ENCODE peak calls at places on chromosomes 13 and 19, in eight cellular contexts. X, O, H, J, K, I, Y and T are unnamed samples.

GRCh38 chr13:94602467-94602866 is 810 bp downstream of the GPR180 start:
- DNase-seq in X (no peak), O (no peak), H (no peak), J (no peak), K (no peak), I (no peak), Y (no peak), T (no peak)

GRCh38 chr19:7679017-7679720 is 1.5 kb upstream of the TRAPPC5 start:
- DNase-seq in X (no peak), O (no peak), H (peak; percentile 63), J (no peak), K (no peak), I (no peak), Y (peak; percentile 85), T (no peak)

GRCh38 chr13:113917523-113918371 is 53.9 kb upstream of the GAS6 start:
- DNase-seq in X (peak; percentile 23), O (no peak), H (peak; percentile 34), J (no peak), K (no peak), I (no peak), Y (no peak), T (peak; percentile 77)

GRCh38 chr13:100040196-100040595 is 48.7 kb upstream of the PCCA start:
- DNase-seq in X (no peak), O (no peak), H (no peak), J (no peak), K (no peak), I (no peak), Y (no peak), T (no peak)

GRCh38 chr19:45768644-45769053 is 403 bp downstream of the SIX5 start:
- DNase-seq in X (peak; percentile 54), O (peak; percentile 65), H (no peak), J (peak; percentile 41), K (no peak), I (peak; percentile 57), Y (no peak), T (peak; percentile 81)

GRCh38 chr19:50777830-50778303 is 7.6 kb downstream of the GPR32 start:
- DNase-seq in X (no peak), O (no peak), H (no peak), J (peak; percentile 14), K (no peak), I (no peak), Y (no peak), T (no peak)

GRCh38 chr19:39430675-39431593 is 4.8 kb downstream of the RPS16 start:
- DNase-seq in X (no peak), O (peak; percentile 99), H (no peak), J (peak; percentile 100), K (no peak), I (peak; percentile 52), Y (peak; percentile 75), T (no peak)

GRCh38 chr13:59479629-59480028 is 684.1 kb downstream of the DIAPH3 start:
- DNase-seq in X (no peak), O (no peak), H (no peak), J (no peak), K (no peak), I (no peak), Y (no peak), T (no peak)

GRCh38 chr19:34994643-34995471 is 5.3 kb upstream of the GRAMD1A start:
- DNase-seq in X (peak; percentile 81), O (peak; percentile 99), H (no peak), J (no peak), K (peak; percentile 89), I (peak; percentile 63), Y (peak; percentile 65), T (no peak)

GRCh38 chr19:42255766-42256750 is 1.1 kb upstream of the ERF start:
- DNase-seq in X (no peak), O (peak; percentile 84), H (peak; percentile 78), J (peak; percentile 46), K (peak; percentile 54), I (peak; percentile 76), Y (no peak), T (peak; percentile 82)

GRCh38 chr13:21984156-21984555 is 313.3 kb downstream of the FGF9 start:
- DNase-seq in X (no peak), O (no peak), H (no peak), J (no peak), K (no peak), I (no peak), Y (no peak), T (no peak)

GRCh38 chr13:91133941-91134772 is 213.3 kb upstream of the MIR17HG start:
- DNase-seq in X (peak; percentile 42), O (peak; percentile 18), H (peak; percentile 71), J (peak; percentile 54), K (peak; percentile 47), I (no peak), Y (peak; percentile 76), T (no peak)

GRCh38 chr19:33047422-33047821 is 17.3 kb downstream of the RHPN2 start:
- DNase-seq in X (peak; percentile 83), O (no peak), H (no peak), J (no peak), K (no peak), I (no peak), Y (peak; percentile 91), T (no peak)

GRCh38 chr19:4229179-4229931 is at the start of gene EBI3:
- DNase-seq in X (no peak), O (no peak), H (no peak), J (peak; percentile 65), K (no peak), I (peak; percentile 45), Y (no peak), T (no peak)

GRCh38 chr13:68996671-68997030 is 1111.0 kb upstream of the ATXN8OS start:
- DNase-seq in X (no peak), O (no peak), H (no peak), J (no peak), K (no peak), I (no peak), Y (no peak), T (no peak)

GRCh38 chr13:83881031-83881727 is 1.1 kb downstream of the SLITRK1 start:
- DNase-seq in X (no peak), O (no peak), H (no peak), J (no peak), K (no peak), I (no peak), Y (no peak), T (no peak)

GRCh38 chr19:2087621-2088100 is 8.5 kb downstream of the MOB3A start:
- DNase-seq in X (no peak), O (no peak), H (no peak), J (no peak), K (no peak), I (no peak), Y (peak; percentile 81), T (no peak)
- TF ChIP-seq CTCF in X (no peak), O (no peak), H (no peak), J (no peak), K (no peak), I (no peak), Y (no peak), T (no peak)

GRCh38 chr19:46903458-46903857 is 42.7 kb downstream of the ARHGAP35 start:
- DNase-seq in X (no peak), O (no peak), H (no peak), J (no peak), K (no peak), I (no peak), Y (no peak), T (no peak)
- TF ChIP-seq POLR2A in X (no peak), O (no peak), H (no peak), J (no peak), K (no peak), I (no peak), Y (no peak), T (no peak)

DNA sequence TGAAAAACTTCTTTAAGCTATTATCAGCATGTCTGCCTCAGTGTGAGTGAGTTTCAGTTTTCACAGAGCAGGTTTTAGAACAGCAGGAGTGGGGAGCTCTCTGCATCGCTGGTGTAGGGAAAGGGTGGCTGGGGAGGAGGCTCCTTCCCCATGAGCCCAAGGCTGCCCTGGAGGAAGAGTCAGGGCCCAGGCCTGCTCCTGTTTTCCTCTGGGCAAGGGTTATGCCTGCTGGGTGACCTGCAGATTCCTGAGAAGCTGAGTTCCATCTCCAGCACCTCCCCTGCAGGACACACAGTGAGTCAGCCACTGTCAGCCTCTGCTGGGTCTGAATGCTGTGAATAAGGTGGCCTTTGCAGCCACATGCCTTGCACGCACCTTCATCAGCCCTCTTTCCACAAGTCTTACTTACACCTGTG is 186.5 kb upstream of the KL start:
- DNase-seq in X (no peak), O (peak; percentile 12), H (no peak), J (peak; percentile 77), K (no peak), I (no peak), Y (no peak), T (no peak)
- H3K27ac ChIP-seq in X (no peak overlapping the region), O (peak overlapping the region; percentile 60), H (no peak overlapping the region), J (peak overlapping the region; percentile 22), K (no peak overlapping the region), I (no peak overlapping the region), Y (no peak overlapping the region), T (no peak overlapping the region)

GRCh38 chr13:102139626-102140025 is 262.2 kb downstream of the FGF14 start:
- DNase-seq in X (no peak), O (no peak), H (no peak), J (no peak), K (no peak), I (no peak), Y (no peak), T (no peak)

GRCh38 chr13:102138635-102139225 is 263.1 kb downstream of the FGF14 start:
- DNase-seq in X (no peak), O (no peak), H (no peak), J (peak; percentile 10), K (no peak), I (no peak), Y (no peak), T (no peak)

GRCh38 chr13:102142473-102142826 is 259.4 kb downstream of the FGF14 start:
- DNase-seq in X (no peak), O (no peak), H (no peak), J (no peak), K (no peak), I (no peak), Y (no peak), T (no peak)

GRCh38 chr13:102145750-102146149 is 256.1 kb downstream of the FGF14 start:
- DNase-seq in X (no peak), O (no peak), H (no peak), J (no peak), K (no peak), I (no peak), Y (no peak), T (no peak)

DNA sequence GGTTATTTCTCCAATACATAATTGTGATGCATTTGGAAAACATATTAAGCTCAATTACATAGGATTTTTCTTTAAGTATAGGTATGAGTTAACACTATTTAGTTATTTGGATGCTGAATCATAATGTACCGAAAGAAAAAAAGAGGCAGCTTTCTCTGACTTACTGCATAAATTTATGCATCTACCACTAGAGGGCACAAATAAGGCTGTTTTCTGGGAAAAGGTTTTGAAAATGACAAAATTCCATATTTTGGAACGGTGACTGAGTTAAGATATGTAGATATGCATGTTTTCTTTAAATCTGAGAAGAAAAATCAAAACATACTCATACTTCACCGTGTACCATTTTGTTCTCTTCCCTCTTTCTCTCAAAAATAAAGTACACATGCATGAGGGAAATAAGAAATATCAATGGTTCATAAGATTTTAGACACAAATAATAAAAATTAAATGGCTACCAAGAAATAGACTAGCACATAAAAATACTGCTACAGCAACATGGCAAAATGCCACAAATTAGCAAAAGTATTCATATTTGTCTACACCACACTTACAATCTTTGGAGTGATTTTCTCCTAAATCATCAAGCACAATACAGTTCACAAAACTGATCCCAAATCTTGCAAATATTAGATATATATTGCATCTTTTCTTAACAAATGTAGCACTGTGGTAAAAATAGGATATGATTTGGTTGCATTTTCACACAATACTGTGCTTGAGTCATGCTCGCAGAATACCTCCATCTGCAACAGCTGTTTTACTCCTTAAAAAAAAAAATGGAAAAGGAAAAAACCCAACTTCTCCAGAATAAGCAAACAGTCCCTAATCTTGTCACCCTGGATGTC is 260.0 kb downstream of the FGF14 start:
- DNase-seq in X (no peak), O (peak; percentile 1), H (no peak), J (peak; percentile 35), K (no peak), I (no peak), Y (no peak), T (no peak)
- TF ChIP-seq CTCF in X (peak; percentile 55), O (peak; percentile 53), H (peak; percentile 43), J (peak; percentile 72), K (peak; percentile 74), I (peak; percentile 57), Y (peak; percentile 36), T (peak; percentile 6)